ENCODE peak calls at places on chromosomes 5 and 9, in seven cellular contexts. T is cardiac fibroblast, R is Right ventricle myocardium inferior, Z is frontal cortex, X is DMS153, K is MCF 10A, A is HTR-8/SVneo. E is an unnamed sample.

GRCh38 chr9:96478829-96479371 is 28.9 kb downstream of the HABP4 start:
- DNase-seq in T (peak; percentile 56), R (no peak), Z (no peak), X (no peak), K (no peak), A (no peak), E (no peak)

GRCh38 chr5:135880278-135880677 is 15.4 kb downstream of the IL9 start:
- DNase-seq in T (peak; percentile 19), R (no peak), Z (no peak), X (no peak), K (peak; percentile 45), A (peak; percentile 22), E (no peak)

GRCh38 chr9:95486318-95486717 is 30.5 kb downstream of the PTCH1 start:
- DNase-seq in T (no peak), R (no peak), Z (no peak), X (no peak), K (no peak), A (no peak), E (no peak)

GRCh38 chr5:74094096-74094778 is 468.2 kb downstream of the ARHGEF28 start:
- DNase-seq in T (peak; percentile 81), R (no peak), Z (no peak), X (no peak), K (peak; percentile 31), A (no peak), E (no peak)

GRCh38 chr9:23587433-23587832 is 238.6 kb downstream of the ELAVL2 start:
- DNase-seq in T (no peak), R (peak; percentile 74), Z (no peak), X (no peak), K (peak; percentile 1), A (no peak), E (peak; percentile 4)

GRCh38 chr5:139461698-139462097 is 845 bp downstream of the ECSCR start:
- DNase-seq in T (peak; percentile 75), R (no peak), Z (no peak), X (no peak), K (no peak), A (no peak), E (peak; percentile 81)

GRCh38 chr5:95686661-95687060 is 3.9 kb upstream of the SPATA9 start:
- DNase-seq in T (no peak), R (no peak), Z (no peak), X (no peak), K (no peak), A (no peak), E (peak; percentile 46)

GRCh38 chr5:59107692-59108091 is 524.8 kb downstream of the RAB3C start:
- DNase-seq in T (peak; percentile 65), R (no peak), Z (no peak), X (no peak), K (peak; percentile 93), A (no peak), E (no peak)

GRCh38 chr5:137737349-137738256 is 1.7 kb upstream of the KLHL3 start:
- DNase-seq in T (peak; percentile 85), R (no peak), Z (no peak), X (no peak), K (no peak), A (no peak), E (no peak)

GRCh38 chr9:70994582-70994981 is 126.8 kb downstream of the TRPM3 start:
- DNase-seq in T (no peak), R (no peak), Z (no peak), X (no peak), K (no peak), A (no peak), E (no peak)

GRCh38 chr5:337565-338130 is 16.1 kb downstream of the AHRR start:
- DNase-seq in T (peak; percentile 46), R (no peak), Z (no peak), X (peak; percentile 93), K (peak; percentile 48), A (peak; percentile 83), E (peak; percentile 18)

GRCh38 chr5:180595381-180596114 is 4.2 kb upstream of the SCGB3A1 start:
- DNase-seq in T (no peak), R (no peak), Z (peak; percentile 4), X (no peak), K (no peak), A (no peak), E (no peak)

GRCh38 chr5:76999451-76999850 is 30.8 kb upstream of the AGGF1 start:
- DNase-seq in T (peak; percentile 92), R (no peak), Z (no peak), X (no peak), K (peak; percentile 67), A (peak; percentile 36), E (peak; percentile 63)

GRCh38 chr9:974064-974992 is 2.1 kb upstream of the DMRT3 start:
- DNase-seq in T (no peak), R (no peak), Z (no peak), X (peak; percentile 23), K (no peak), A (no peak), E (no peak)

GRCh38 chr5:173733831-173734491 is 117.5 kb upstream of the BOD1 start:
- DNase-seq in T (no peak), R (no peak), Z (no peak), X (no peak), K (no peak), A (no peak), E (no peak)

GRCh38 chr5:18736051-18736398 is 1101.8 kb downstream of the TAF11L14 start:
- DNase-seq in T (no peak), R (no peak), Z (no peak), X (no peak), K (no peak), A (no peak), E (no peak)

GRCh38 chr5:50744761-50745160 is 78.3 kb downstream of the PARP8 start:
- DNase-seq in T (peak; percentile 62), R (no peak), Z (no peak), X (no peak), K (peak; percentile 20), A (peak; percentile 52), E (peak; percentile 5)